ENCODE peak calls at places on chromosomes 11 and 22, in ten cellular contexts. One of them, this sample, is unnamed.

GRCh38 chr11:123822022-123822421 is 15.9 kb upstream of the OR6M1 start:
- DNase-seq in HAP-1: no peak
- DNase-seq in heart right ventricle: no peak
- DNase-seq in upper lobe of right lung: no peak
- DNase-seq in pancreas: no peak
- DNase-seq in iPS DF 6.9: no peak
- DNase-seq in lung: no peak
- DNase-seq in hepatocyte: peak; percentile 49
- DNase-seq in left ventricle myocardium inferior: no peak
- DNase-seq in HCT116: no peak
- DNase-seq in this sample: no peak

GRCh38 chr22:47851586-47851985 is 1089.1 kb downstream of the TBC1D22A start:
- DNase-seq in lung: no peak
- DNase-seq in pancreas: no peak
- DNase-seq in heart right ventricle: no peak
- DNase-seq in hepatocyte: no peak
- DNase-seq in left ventricle myocardium inferior: no peak
- DNase-seq in HAP-1: no peak
- DNase-seq in iPS DF 6.9: no peak
- DNase-seq in HCT116: no peak
- DNase-seq in upper lobe of right lung: no peak
- DNase-seq in this sample: no peak

GRCh38 chr11:121563003-121563402 is 110.2 kb upstream of the SORL1-AS1 start:
- DNase-seq in pancreas: no peak
- DNase-seq in heart right ventricle: no peak
- DNase-seq in lung: no peak
- DNase-seq in upper lobe of right lung: no peak
- DNase-seq in hepatocyte: no peak
- DNase-seq in HAP-1: no peak
- DNase-seq in iPS DF 6.9: no peak
- DNase-seq in left ventricle myocardium inferior: no peak
- DNase-seq in HCT116: no peak
- DNase-seq in this sample: no peak

GRCh38 chr22:32533265-32534068 is 58.9 kb downstream of the FBXO7 start:
- DNase-seq in heart right ventricle: no peak
- DNase-seq in upper lobe of right lung: no peak
- DNase-seq in lung: no peak
- DNase-seq in HAP-1: no peak
- DNase-seq in hepatocyte: peak; percentile 30
- DNase-seq in HCT116: no peak
- DNase-seq in iPS DF 6.9: no peak
- DNase-seq in pancreas: no peak
- DNase-seq in left ventricle myocardium inferior: no peak
- DNase-seq in this sample: no peak

GRCh38 chr11:11786771-11787170 is 55.0 kb upstream of the USP47 start:
- DNase-seq in lung: no peak
- DNase-seq in HCT116: no peak
- DNase-seq in upper lobe of right lung: no peak
- DNase-seq in hepatocyte: peak; percentile 25
- DNase-seq in pancreas: no peak
- DNase-seq in iPS DF 6.9: no peak
- DNase-seq in heart right ventricle: no peak
- DNase-seq in HAP-1: no peak
- DNase-seq in left ventricle myocardium inferior: no peak
- DNase-seq in this sample: no peak

GRCh38 chr22:27724181-27724580 is 77.4 kb downstream of the MN1 start:
- DNase-seq in HCT116: no peak
- DNase-seq in left ventricle myocardium inferior: no peak
- DNase-seq in HAP-1: no peak
- DNase-seq in pancreas: no peak
- DNase-seq in iPS DF 6.9: no peak
- DNase-seq in lung: no peak
- DNase-seq in hepatocyte: no peak
- DNase-seq in upper lobe of right lung: no peak
- DNase-seq in heart right ventricle: no peak
- DNase-seq in this sample: no peak

GRCh38 chr11:64023731-64024710 is 11.7 kb upstream of the FLRT1 start:
- DNase-seq in hepatocyte: no peak
- DNase-seq in iPS DF 6.9: no peak
- DNase-seq in HCT116: no peak
- DNase-seq in lung: no peak
- DNase-seq in heart right ventricle: no peak
- DNase-seq in upper lobe of right lung: no peak
- DNase-seq in HAP-1: no peak
- DNase-seq in left ventricle myocardium inferior: no peak
- DNase-seq in pancreas: no peak
- DNase-seq in this sample: no peak

GRCh38 chr11:21056644-21057043 is 387.3 kb downstream of the NELL1 start:
- DNase-seq in HCT116: no peak
- DNase-seq in hepatocyte: no peak
- DNase-seq in iPS DF 6.9: no peak
- DNase-seq in HAP-1: no peak
- DNase-seq in heart right ventricle: no peak
- DNase-seq in lung: no peak
- DNase-seq in pancreas: no peak
- DNase-seq in upper lobe of right lung: no peak
- DNase-seq in left ventricle myocardium inferior: no peak
- DNase-seq in this sample: no peak

GRCh38 chr11:73381589-73381988 is 5.4 kb downstream of the RELT start:
- DNase-seq in hepatocyte: no peak
- DNase-seq in upper lobe of right lung: no peak
- DNase-seq in HAP-1: no peak
- DNase-seq in iPS DF 6.9: no peak
- DNase-seq in pancreas: peak; percentile 46
- DNase-seq in HCT116: no peak
- DNase-seq in lung: no peak
- DNase-seq in left ventricle myocardium inferior: no peak
- DNase-seq in heart right ventricle: no peak
- DNase-seq in this sample: peak; percentile 88

GRCh38 chr11:73382183-73382582 is 6.0 kb downstream of the RELT start:
- DNase-seq in left ventricle myocardium inferior: no peak
- DNase-seq in iPS DF 6.9: no peak
- DNase-seq in lung: no peak
- DNase-seq in heart right ventricle: no peak
- DNase-seq in HCT116: no peak
- DNase-seq in HAP-1: no peak
- DNase-seq in upper lobe of right lung: no peak
- DNase-seq in pancreas: peak; percentile 67
- DNase-seq in hepatocyte: no peak
- DNase-seq in this sample: no peak

GRCh38 chr11:73380321-73380720 is 4.1 kb downstream of the RELT start:
- DNase-seq in left ventricle myocardium inferior: no peak
- DNase-seq in iPS DF 6.9: no peak
- DNase-seq in upper lobe of right lung: no peak
- DNase-seq in lung: no peak
- DNase-seq in hepatocyte: no peak
- DNase-seq in HAP-1: no peak
- DNase-seq in pancreas: no peak
- DNase-seq in heart right ventricle: no peak
- DNase-seq in HCT116: no peak
- DNase-seq in this sample: peak; percentile 85

GRCh38 chr11:73379189-73379880 is 3.1 kb downstream of the RELT start:
- DNase-seq in upper lobe of right lung: peak; percentile 87
- DNase-seq in iPS DF 6.9: no peak
- DNase-seq in HAP-1: no peak
- DNase-seq in pancreas: peak; percentile 95
- DNase-seq in left ventricle myocardium inferior: no peak
- DNase-seq in hepatocyte: no peak
- DNase-seq in lung: peak; percentile 54
- DNase-seq in heart right ventricle: no peak
- DNase-seq in HCT116: no peak
- DNase-seq in this sample: no peak

GRCh38 chr11:73380897-73381410 is 4.8 kb downstream of the RELT start:
- DNase-seq in pancreas: no peak
- DNase-seq in HAP-1: no peak
- DNase-seq in upper lobe of right lung: no peak
- DNase-seq in iPS DF 6.9: no peak
- DNase-seq in heart right ventricle: no peak
- DNase-seq in hepatocyte: no peak
- DNase-seq in left ventricle myocardium inferior: no peak
- DNase-seq in lung: no peak
- DNase-seq in HCT116: no peak
- DNase-seq in this sample: no peak
- H3K4me1 ChIP-seq in pancreas: no peaks in the 10 kb centered on the region
- H3K4me1 ChIP-seq in HAP-1: peaks cover 6% of the 10 kb centered on the region
- H3K4me1 ChIP-seq in upper lobe of right lung: peaks cover 45% of the 10 kb centered on the region
- H3K4me1 ChIP-seq in iPS DF 6.9: peaks cover 2% of the 10 kb centered on the region
- H3K4me1 ChIP-seq in heart right ventricle: peaks cover 46% of the 10 kb centered on the region
- H3K4me1 ChIP-seq in hepatocyte: peaks cover 24% of the 10 kb centered on the region
- H3K4me1 ChIP-seq in left ventricle myocardium inferior: peaks cover 89% of the 10 kb centered on the region
- H3K4me1 ChIP-seq in lung: no peaks in the 10 kb centered on the region
- H3K4me1 ChIP-seq in HCT116: peaks cover 7% of the 10 kb centered on the region
- H3K4me1 ChIP-seq in this sample: peaks cover 94% of the 10 kb centered on the region

GRCh38 chr11:126754850-126755426 is 245.6 kb downstream of the KIRREL3 start:
- DNase-seq in heart right ventricle: no peak
- DNase-seq in pancreas: no peak
- DNase-seq in HAP-1: no peak
- DNase-seq in left ventricle myocardium inferior: no peak
- DNase-seq in lung: no peak
- DNase-seq in upper lobe of right lung: no peak
- DNase-seq in HCT116: no peak
- DNase-seq in hepatocyte: no peak
- DNase-seq in iPS DF 6.9: no peak
- DNase-seq in this sample: no peak

GRCh38 chr11:126753990-126754389 is 246.6 kb downstream of the KIRREL3 start:
- DNase-seq in lung: no peak
- DNase-seq in pancreas: no peak
- DNase-seq in HAP-1: no peak
- DNase-seq in HCT116: no peak
- DNase-seq in heart right ventricle: no peak
- DNase-seq in upper lobe of right lung: no peak
- DNase-seq in hepatocyte: no peak
- DNase-seq in left ventricle myocardium inferior: no peak
- DNase-seq in iPS DF 6.9: no peak
- DNase-seq in this sample: no peak

GRCh38 chr11:126755494-126755893 is 245.1 kb downstream of the KIRREL3 start:
- DNase-seq in upper lobe of right lung: no peak
- DNase-seq in left ventricle myocardium inferior: no peak
- DNase-seq in pancreas: no peak
- DNase-seq in HAP-1: no peak
- DNase-seq in hepatocyte: no peak
- DNase-seq in lung: no peak
- DNase-seq in heart right ventricle: no peak
- DNase-seq in iPS DF 6.9: no peak
- DNase-seq in HCT116: no peak
- DNase-seq in this sample: no peak

GRCh38 chr11:126751242-126751641 is 249.3 kb downstream of the KIRREL3 start:
- DNase-seq in hepatocyte: no peak
- DNase-seq in iPS DF 6.9: no peak
- DNase-seq in upper lobe of right lung: no peak
- DNase-seq in HAP-1: no peak
- DNase-seq in HCT116: no peak
- DNase-seq in lung: no peak
- DNase-seq in heart right ventricle: no peak
- DNase-seq in left ventricle myocardium inferior: no peak
- DNase-seq in pancreas: no peak
- DNase-seq in this sample: no peak

GRCh38 chr11:126756416-126756815 is 244.2 kb downstream of the KIRREL3 start:
- DNase-seq in iPS DF 6.9: no peak
- DNase-seq in lung: no peak
- DNase-seq in upper lobe of right lung: no peak
- DNase-seq in hepatocyte: no peak
- DNase-seq in HAP-1: no peak
- DNase-seq in heart right ventricle: no peak
- DNase-seq in HCT116: no peak
- DNase-seq in left ventricle myocardium inferior: no peak
- DNase-seq in pancreas: no peak
- DNase-seq in this sample: no peak
- H3K4me1 ChIP-seq in iPS DF 6.9: no peaks in the 10 kb centered on the region
- H3K4me1 ChIP-seq in lung: no peaks in the 10 kb centered on the region
- H3K4me1 ChIP-seq in upper lobe of right lung: no peaks in the 10 kb centered on the region
- H3K4me1 ChIP-seq in hepatocyte: peaks cover 6% of the 10 kb centered on the region
- H3K4me1 ChIP-seq in HAP-1: no peaks in the 10 kb centered on the region
- H3K4me1 ChIP-seq in heart right ventricle: no peaks in the 10 kb centered on the region
- H3K4me1 ChIP-seq in HCT116: no peaks in the 10 kb centered on the region
- H3K4me1 ChIP-seq in left ventricle myocardium inferior: no peaks in the 10 kb centered on the region
- H3K4me1 ChIP-seq in pancreas: peaks cover 5% of the 10 kb centered on the region
- H3K4me1 ChIP-seq in this sample: no peaks in the 10 kb centered on the region

GRCh38 chr11:117996058-117996457 is 9.9 kb downstream of the IL10RA start:
- DNase-seq in left ventricle myocardium inferior: no peak
- DNase-seq in heart right ventricle: no peak
- DNase-seq in pancreas: no peak
- DNase-seq in hepatocyte: no peak
- DNase-seq in HAP-1: no peak
- DNase-seq in upper lobe of right lung: no peak
- DNase-seq in iPS DF 6.9: no peak
- DNase-seq in HCT116: no peak
- DNase-seq in lung: no peak
- DNase-seq in this sample: peak; percentile 69

GRCh38 chr11:117992136-117992535 is 5.9 kb downstream of the IL10RA start:
- DNase-seq in hepatocyte: no peak
- DNase-seq in heart right ventricle: no peak
- DNase-seq in left ventricle myocardium inferior: no peak
- DNase-seq in HAP-1: no peak
- DNase-seq in HCT116: no peak
- DNase-seq in iPS DF 6.9: no peak
- DNase-seq in upper lobe of right lung: no peak
- DNase-seq in lung: no peak
- DNase-seq in pancreas: no peak
- DNase-seq in this sample: no peak

GRCh38 chr11:117995472-117995871 is 9.3 kb downstream of the IL10RA start:
- DNase-seq in heart right ventricle: no peak
- DNase-seq in hepatocyte: no peak
- DNase-seq in left ventricle myocardium inferior: no peak
- DNase-seq in HAP-1: no peak
- DNase-seq in iPS DF 6.9: no peak
- DNase-seq in HCT116: no peak
- DNase-seq in lung: no peak
- DNase-seq in pancreas: no peak
- DNase-seq in upper lobe of right lung: no peak
- DNase-seq in this sample: peak; percentile 67

GRCh38 chr11:117992620-117993019 is 6.4 kb downstream of the IL10RA start:
- DNase-seq in lung: no peak
- DNase-seq in left ventricle myocardium inferior: no peak
- DNase-seq in hepatocyte: no peak
- DNase-seq in HCT116: no peak
- DNase-seq in pancreas: no peak
- DNase-seq in heart right ventricle: no peak
- DNase-seq in iPS DF 6.9: no peak
- DNase-seq in upper lobe of right lung: no peak
- DNase-seq in HAP-1: no peak
- DNase-seq in this sample: no peak

DNA sequence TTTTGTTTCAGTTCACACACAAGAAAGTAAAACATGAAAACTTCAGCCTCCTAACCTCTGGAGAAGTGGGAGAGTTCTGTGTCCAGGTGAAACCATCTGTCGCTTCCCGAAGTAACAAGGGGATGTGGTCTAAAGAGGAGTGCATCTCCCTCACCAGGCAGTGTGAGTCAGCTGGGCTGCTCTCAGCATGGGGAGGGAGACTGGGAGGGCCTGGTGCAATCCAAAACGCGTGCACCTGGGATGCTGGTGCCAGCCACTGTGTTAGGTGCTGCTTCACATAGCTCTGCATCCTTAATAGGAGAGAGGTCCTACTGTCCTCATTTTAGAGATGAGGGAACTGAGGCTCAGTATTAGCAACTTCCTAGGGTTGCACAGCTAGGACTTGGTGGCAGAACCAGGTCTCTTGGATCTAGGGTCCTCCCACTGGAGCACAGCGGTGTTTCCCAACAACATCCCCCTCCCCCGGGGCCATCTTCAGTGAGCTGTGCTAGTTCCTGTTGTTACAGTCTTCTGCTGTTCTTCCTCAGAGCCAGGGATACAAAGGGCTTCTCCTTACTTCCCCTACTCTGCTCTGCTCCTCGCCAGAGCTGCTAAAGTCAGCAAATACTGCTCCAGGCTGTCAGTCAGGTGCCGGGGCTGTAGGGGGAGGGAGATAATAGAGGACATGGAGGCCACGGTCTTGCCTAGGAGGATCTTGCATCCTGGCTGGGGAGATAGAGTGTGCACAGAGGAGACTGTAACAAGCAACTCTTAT is 8.0 kb downstream of the IL10RA start:
- DNase-seq in upper lobe of right lung: no peak
- DNase-seq in heart right ventricle: no peak
- DNase-seq in left ventricle myocardium inferior: peak; percentile 48
- DNase-seq in hepatocyte: peak; percentile 34
- DNase-seq in lung: no peak
- DNase-seq in HAP-1: no peak
- DNase-seq in pancreas: no peak
- DNase-seq in HCT116: no peak
- DNase-seq in iPS DF 6.9: no peak
- DNase-seq in this sample: peak; percentile 72
- H3K4me1 ChIP-seq in upper lobe of right lung: no peaks in the 10 kb centered on the region
- H3K4me1 ChIP-seq in heart right ventricle: no peaks in the 10 kb centered on the region
- H3K4me1 ChIP-seq in left ventricle myocardium inferior: no peaks in the 10 kb centered on the region
- H3K4me1 ChIP-seq in hepatocyte: no peaks in the 10 kb centered on the region
- H3K4me1 ChIP-seq in lung: no peaks in the 10 kb centered on the region
- H3K4me1 ChIP-seq in HAP-1: no peaks in the 10 kb centered on the region
- H3K4me1 ChIP-seq in pancreas: no peaks in the 10 kb centered on the region
- H3K4me1 ChIP-seq in HCT116: no peaks in the 10 kb centered on the region
- H3K4me1 ChIP-seq in iPS DF 6.9: no peaks in the 10 kb centered on the region
- H3K4me1 ChIP-seq in this sample: peaks cover 84% of the 10 kb centered on the region

GRCh38 chr11:116835791-116836647 is 1.4 kb downstream of the APOA1 start:
- DNase-seq in left ventricle myocardium inferior: peak; percentile 88
- DNase-seq in HCT116: peak; percentile 88
- DNase-seq in hepatocyte: peak; percentile 95
- DNase-seq in HAP-1: peak; percentile 85
- DNase-seq in pancreas: peak; percentile 97
- DNase-seq in lung: peak; percentile 87
- DNase-seq in heart right ventricle: peak; percentile 83
- DNase-seq in upper lobe of right lung: peak; percentile 96
- DNase-seq in iPS DF 6.9: peak; percentile 82
- DNase-seq in this sample: peak; percentile 94
- H3K4me1 ChIP-seq in left ventricle myocardium inferior: peaks cover 42% of the 10 kb centered on the region
- H3K4me1 ChIP-seq in HCT116: peaks cover 8% of the 10 kb centered on the region
- H3K4me1 ChIP-seq in hepatocyte: peaks cover 39% of the 10 kb centered on the region
- H3K4me1 ChIP-seq in HAP-1: peaks cover 7% of the 10 kb centered on the region
- H3K4me1 ChIP-seq in pancreas: no peaks in the 10 kb centered on the region
- H3K4me1 ChIP-seq in lung: no peaks in the 10 kb centered on the region
- H3K4me1 ChIP-seq in heart right ventricle: peaks cover 38% of the 10 kb centered on the region
- H3K4me1 ChIP-seq in upper lobe of right lung: peaks cover 19% of the 10 kb centered on the region
- H3K4me1 ChIP-seq in iPS DF 6.9: peaks cover 4% of the 10 kb centered on the region
- H3K4me1 ChIP-seq in this sample: peaks cover 16% of the 10 kb centered on the region